ENCODE peak calls at places on chromosomes 2 and 18, in six cellular contexts. F is NCI-H82, D is body of pancreas, P is nephron progenitor cell, B is AG09319, Q is iris pigment epithelial cell. V is an unnamed sample.

GRCh38 chr2:203869207-203869606 is 1.6 kb downstream of the CTLA4 start:
- DNase-seq in F (no peak), D (no peak), P (no peak), B (no peak), Q (no peak), V (no peak)

GRCh38 chr2:168649562-168649961 is 152.9 kb upstream of the NOSTRIN start:
- DNase-seq in F (no peak), D (no peak), P (no peak), B (no peak), Q (no peak), V (no peak)

GRCh38 chr2:185291035-185291647 is 447.5 kb upstream of the FSIP2 start:
- DNase-seq in F (peak; percentile 73), D (peak; percentile 84), P (peak; percentile 66), B (no peak), Q (peak; percentile 65), V (no peak)

GRCh38 chr2:114661926-114662670 is 219.7 kb downstream of the DPP10 start:
- DNase-seq in F (peak; percentile 31), D (peak; percentile 38), P (peak; percentile 29), B (no peak), Q (no peak), V (peak; percentile 22)

GRCh38 chr2:20596973-20597867 is 53.7 kb downstream of the HS1BP3 start:
- DNase-seq in F (peak; percentile 32), D (peak; percentile 64), P (peak; percentile 41), B (no peak), Q (peak; percentile 68), V (no peak)

GRCh38 chr2:128435576-128436497 is 117.2 kb upstream of the HS6ST1 start:
- DNase-seq in F (peak; percentile 34), D (peak; percentile 1), P (peak; percentile 45), B (no peak), Q (no peak), V (no peak)

GRCh38 chr18:31440787-31441186 is 6.8 kb upstream of the DSG3 start:
- DNase-seq in F (no peak), D (no peak), P (no peak), B (no peak), Q (no peak), V (no peak)

GRCh38 chr2:174492963-174493431 is 6.2 kb upstream of the GPR155 start:
- DNase-seq in F (no peak), D (no peak), P (no peak), B (no peak), Q (no peak), V (no peak)

GRCh38 chr2:234451852-234452625 is 44.8 kb downstream of the ARL4C start:
- DNase-seq in F (no peak), D (no peak), P (no peak), B (peak; percentile 41), Q (peak; percentile 96), V (no peak)

GRCh38 chr2:195613922-195614321 is 43.1 kb upstream of the SLC39A10 start:
- DNase-seq in F (no peak), D (no peak), P (no peak), B (peak; percentile 15), Q (peak; percentile 92), V (no peak)

GRCh38 chr2:108701208-108701607 is 18.1 kb upstream of the RANBP2 start:
- DNase-seq in F (no peak), D (no peak), P (no peak), B (no peak), Q (no peak), V (no peak)

GRCh38 chr2:25964891-25965290 is 17.4 kb downstream of the KIF3C start:
- DNase-seq in F (no peak), D (no peak), P (no peak), B (no peak), Q (no peak), V (no peak)

GRCh38 chr2:213923543-213923942 is 487.3 kb upstream of the VWC2L start:
- DNase-seq in F (no peak), D (peak; percentile 48), P (no peak), B (no peak), Q (no peak), V (no peak)

GRCh38 chr2:238346539-238346938 is 26.2 kb downstream of the TRAF3IP1 start:
- DNase-seq in F (no peak), D (no peak), P (peak; percentile 19), B (no peak), Q (no peak), V (no peak)

GRCh38 chr2:229160984-229161383 is 110.1 kb downstream of the PID1 start:
- DNase-seq in F (no peak), D (no peak), P (no peak), B (no peak), Q (no peak), V (no peak)

GRCh38 chr2:96760986-96761832 is 507 bp downstream of the CNNM4 start:
- DNase-seq in F (peak; percentile 69), D (peak; percentile 58), P (no peak), B (no peak), Q (no peak), V (no peak)

GRCh38 chr2:135985826-135986393 is 484 bp upstream of the DARS1 start:
- DNase-seq in F (no peak), D (no peak), P (no peak), B (no peak), Q (no peak), V (no peak)

GRCh38 chr2:19033240-19033639 is 325.2 kb downstream of the OSR1 start:
- DNase-seq in F (no peak), D (no peak), P (no peak), B (no peak), Q (no peak), V (no peak)

GRCh38 chr2:136670-137069 is 90.4 kb upstream of the FAM110C start:
- DNase-seq in F (no peak), D (no peak), P (no peak), B (no peak), Q (no peak), V (no peak)

GRCh38 chr18:74066018-74066417 is 81.6 kb downstream of the FBXO15 start:
- DNase-seq in F (no peak), D (no peak), P (no peak), B (no peak), Q (no peak), V (no peak)

GRCh38 chr2:234797566-234798250 is 154.1 kb upstream of the SH3BP4 start:
- DNase-seq in F (peak; percentile 99), D (no peak), P (no peak), B (no peak), Q (no peak), V (no peak)

GRCh38 chr2:19185061-19185460 is 173.4 kb downstream of the OSR1 start:
- DNase-seq in F (no peak), D (no peak), P (no peak), B (no peak), Q (peak; percentile 6), V (no peak)

GRCh38 chr2:71822463-71822862 is 325.2 kb downstream of the CYP26B1 start:
- DNase-seq in F (no peak), D (no peak), P (no peak), B (no peak), Q (no peak), V (no peak)

GRCh38 chr18:57249109-57249508 is 102.2 kb downstream of the BOD1L2 start:
- DNase-seq in F (no peak), D (no peak), P (no peak), B (no peak), Q (no peak), V (no peak)

GRCh38 chr2:37105150-37105549 is 20.8 kb downstream of the GPATCH11 start:
- DNase-seq in F (no peak), D (no peak), P (no peak), B (no peak), Q (no peak), V (no peak)

GRCh38 chr2:178328037-178328436 is 122.9 kb downstream of the PRKRA start:
- DNase-seq in F (no peak), D (no peak), P (no peak), B (no peak), Q (peak; percentile 34), V (no peak)

GRCh38 chr2:220539481-220539880 is 912.1 kb downstream of the SLC4A3 start:
- DNase-seq in F (no peak), D (no peak), P (no peak), B (no peak), Q (no peak), V (no peak)

GRCh38 chr2:99444222-99444621 is 45.6 kb downstream of the REV1 start:
- DNase-seq in F (no peak), D (no peak), P (no peak), B (no peak), Q (no peak), V (no peak)

GRCh38 chr2:108591163-108591562 is 56.9 kb downstream of the LIMS1 start:
- DNase-seq in F (no peak), D (no peak), P (no peak), B (no peak), Q (no peak), V (no peak)

GRCh38 chr18:48772457-48772856 is 178.3 kb downstream of the SMAD7 start:
- DNase-seq in F (no peak), D (no peak), P (no peak), B (no peak), Q (no peak), V (no peak)

GRCh38 chr2:42183775-42184174 is 14.6 kb downstream of the EML4 start:
- DNase-seq in F (no peak), D (no peak), P (no peak), B (no peak), Q (no peak), V (no peak)

GRCh38 chr2:168137510-168138180 is 109.8 kb downstream of the STK39 start:
- DNase-seq in F (peak; percentile 69), D (no peak), P (no peak), B (no peak), Q (no peak), V (no peak)